ENCODE peak calls at places on chromosomes 5 and 9, in ten cellular contexts. One of them, this sample, is unnamed.

GRCh38 chr9:134378901-134379338 is 52.7 kb downstream of the RXRA start:
- DNase-seq in iPS DF 6.9: no peak
- DNase-seq in BE2C: peak; percentile 46
- DNase-seq in HepG2: no peak
- DNase-seq in effector memory CD4-positive, alpha-beta T cell: no peak
- DNase-seq in AG04450: no peak
- DNase-seq in suprapubic skin: no peak
- DNase-seq in IMR-90: peak; percentile 44
- DNase-seq in Peyer's patch: no peak
- DNase-seq in tibial nerve: no peak
- DNase-seq in this sample: peak; percentile 82

GRCh38 chr5:116577064-116577788 is 2.6 kb upstream of the SEMA6A start:
- DNase-seq in iPS DF 6.9: no peak
- DNase-seq in BE2C: no peak
- DNase-seq in HepG2: no peak
- DNase-seq in effector memory CD4-positive, alpha-beta T cell: no peak
- DNase-seq in AG04450: no peak
- DNase-seq in suprapubic skin: no peak
- DNase-seq in IMR-90: no peak
- DNase-seq in Peyer's patch: no peak
- DNase-seq in tibial nerve: no peak
- DNase-seq in this sample: no peak

GRCh38 chr5:133627180-133627579 is 14.8 kb upstream of the FSTL4 start:
- DNase-seq in iPS DF 6.9: no peak
- DNase-seq in BE2C: no peak
- DNase-seq in HepG2: no peak
- DNase-seq in effector memory CD4-positive, alpha-beta T cell: no peak
- DNase-seq in AG04450: no peak
- DNase-seq in suprapubic skin: no peak
- DNase-seq in IMR-90: no peak
- DNase-seq in Peyer's patch: no peak
- DNase-seq in tibial nerve: no peak
- DNase-seq in this sample: no peak

GRCh38 chr5:168114444-168115017 is 176.9 kb upstream of the WWC1 start:
- DNase-seq in iPS DF 6.9: peak; percentile 80
- DNase-seq in BE2C: peak; percentile 83
- DNase-seq in HepG2: peak; percentile 44
- DNase-seq in effector memory CD4-positive, alpha-beta T cell: no peak
- DNase-seq in AG04450: no peak
- DNase-seq in suprapubic skin: no peak
- DNase-seq in IMR-90: peak; percentile 14
- DNase-seq in Peyer's patch: peak; percentile 86
- DNase-seq in tibial nerve: peak; percentile 24
- DNase-seq in this sample: no peak

GRCh38 chr5:151146003-151146524 is 11.5 kb downstream of the ANXA6 start:
- DNase-seq in iPS DF 6.9: no peak
- DNase-seq in BE2C: no peak
- DNase-seq in HepG2: no peak
- DNase-seq in effector memory CD4-positive, alpha-beta T cell: no peak
- DNase-seq in AG04450: no peak
- DNase-seq in suprapubic skin: no peak
- DNase-seq in IMR-90: no peak
- DNase-seq in Peyer's patch: no peak
- DNase-seq in tibial nerve: no peak
- DNase-seq in this sample: no peak

GRCh38 chr5:15385037-15385436 is 114.9 kb upstream of the FBXL7 start:
- DNase-seq in iPS DF 6.9: no peak
- DNase-seq in BE2C: no peak
- DNase-seq in HepG2: no peak
- DNase-seq in effector memory CD4-positive, alpha-beta T cell: no peak
- DNase-seq in AG04450: no peak
- DNase-seq in suprapubic skin: no peak
- DNase-seq in IMR-90: no peak
- DNase-seq in Peyer's patch: no peak
- DNase-seq in tibial nerve: no peak
- DNase-seq in this sample: no peak

GRCh38 chr9:5493597-5494511 is 16.5 kb upstream of the PDCD1LG2 start:
- DNase-seq in iPS DF 6.9: no peak
- DNase-seq in BE2C: no peak
- DNase-seq in HepG2: no peak
- DNase-seq in effector memory CD4-positive, alpha-beta T cell: no peak
- DNase-seq in AG04450: no peak
- DNase-seq in suprapubic skin: no peak
- DNase-seq in IMR-90: peak; percentile 92
- DNase-seq in Peyer's patch: peak; percentile 55
- DNase-seq in tibial nerve: peak; percentile 54
- DNase-seq in this sample: no peak

GRCh38 chr5:77558266-77558665 is 66.2 kb upstream of the WDR41 start:
- DNase-seq in iPS DF 6.9: no peak
- DNase-seq in BE2C: peak; percentile 34
- DNase-seq in HepG2: no peak
- DNase-seq in effector memory CD4-positive, alpha-beta T cell: no peak
- DNase-seq in AG04450: no peak
- DNase-seq in suprapubic skin: no peak
- DNase-seq in IMR-90: no peak
- DNase-seq in Peyer's patch: no peak
- DNase-seq in tibial nerve: no peak
- DNase-seq in this sample: no peak

GRCh38 chr9:74107692-74108091 is 389.4 kb upstream of the RORB start:
- DNase-seq in iPS DF 6.9: no peak
- DNase-seq in BE2C: no peak
- DNase-seq in HepG2: peak; percentile 1
- DNase-seq in effector memory CD4-positive, alpha-beta T cell: no peak
- DNase-seq in AG04450: no peak
- DNase-seq in suprapubic skin: no peak
- DNase-seq in IMR-90: no peak
- DNase-seq in Peyer's patch: no peak
- DNase-seq in tibial nerve: no peak
- DNase-seq in this sample: no peak

GRCh38 chr9:74100042-74100441 is 397.1 kb upstream of the RORB start:
- DNase-seq in iPS DF 6.9: no peak
- DNase-seq in BE2C: no peak
- DNase-seq in HepG2: no peak
- DNase-seq in effector memory CD4-positive, alpha-beta T cell: no peak
- DNase-seq in AG04450: no peak
- DNase-seq in suprapubic skin: no peak
- DNase-seq in IMR-90: no peak
- DNase-seq in Peyer's patch: no peak
- DNase-seq in tibial nerve: no peak
- DNase-seq in this sample: no peak

DNA sequence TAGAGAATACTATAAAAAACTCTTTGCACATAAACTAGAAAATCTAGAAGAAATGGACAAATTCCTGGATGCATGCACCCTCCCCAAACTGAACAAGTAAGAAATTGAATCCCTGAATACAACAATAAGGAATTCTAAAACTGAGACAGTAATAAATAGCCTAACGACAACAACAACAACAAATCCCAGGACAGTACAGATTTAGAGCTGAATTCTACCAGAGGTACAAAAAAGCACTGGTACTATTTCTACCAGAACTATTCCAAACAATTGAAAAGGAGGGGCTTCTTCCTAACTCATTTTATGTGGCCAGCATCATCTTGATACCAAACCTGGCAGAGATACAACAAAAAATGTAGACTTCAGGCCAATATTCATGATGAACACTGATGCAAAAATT is 394.4 kb upstream of the RORB start:
- DNase-seq in iPS DF 6.9: no peak
- DNase-seq in BE2C: no peak
- DNase-seq in HepG2: no peak
- DNase-seq in effector memory CD4-positive, alpha-beta T cell: no peak
- DNase-seq in AG04450: no peak
- DNase-seq in suprapubic skin: no peak
- DNase-seq in IMR-90: no peak
- DNase-seq in Peyer's patch: no peak
- DNase-seq in tibial nerve: no peak
- DNase-seq in this sample: no peak
- H3K9me3 ChIP-seq in iPS DF 6.9: no peaks in the 10 kb centered on the region
- H3K9me3 ChIP-seq in BE2C: no peaks in the 10 kb centered on the region
- H3K9me3 ChIP-seq in HepG2: no peaks in the 10 kb centered on the region
- H3K9me3 ChIP-seq in effector memory CD4-positive, alpha-beta T cell: no peaks in the 10 kb centered on the region
- H3K9me3 ChIP-seq in AG04450: peaks cover 1% of the 10 kb centered on the region
- H3K9me3 ChIP-seq in suprapubic skin: peaks cover 5% of the 10 kb centered on the region
- H3K9me3 ChIP-seq in IMR-90: no peaks in the 10 kb centered on the region
- H3K9me3 ChIP-seq in Peyer's patch: no peaks in the 10 kb centered on the region
- H3K9me3 ChIP-seq in tibial nerve: no peaks in the 10 kb centered on the region
- H3K9me3 ChIP-seq in this sample: no peaks in the 10 kb centered on the region

GRCh38 chr5:93588586-93589347 is 5.7 kb downstream of the NR2F1 start:
- DNase-seq in iPS DF 6.9: no peak
- DNase-seq in BE2C: no peak
- DNase-seq in HepG2: no peak
- DNase-seq in effector memory CD4-positive, alpha-beta T cell: no peak
- DNase-seq in AG04450: no peak
- DNase-seq in suprapubic skin: no peak
- DNase-seq in IMR-90: peak; percentile 59
- DNase-seq in Peyer's patch: no peak
- DNase-seq in tibial nerve: peak; percentile 45
- DNase-seq in this sample: no peak

GRCh38 chr5:93591323-93591945 is 8.4 kb downstream of the NR2F1 start:
- DNase-seq in iPS DF 6.9: no peak
- DNase-seq in BE2C: no peak
- DNase-seq in HepG2: no peak
- DNase-seq in effector memory CD4-positive, alpha-beta T cell: no peak
- DNase-seq in AG04450: no peak
- DNase-seq in suprapubic skin: no peak
- DNase-seq in IMR-90: no peak
- DNase-seq in Peyer's patch: no peak
- DNase-seq in tibial nerve: no peak
- DNase-seq in this sample: no peak

GRCh38 chr5:93589348-93589662 is 6.3 kb downstream of the NR2F1 start:
- DNase-seq in iPS DF 6.9: no peak
- DNase-seq in BE2C: no peak
- DNase-seq in HepG2: no peak
- DNase-seq in effector memory CD4-positive, alpha-beta T cell: no peak
- DNase-seq in AG04450: no peak
- DNase-seq in suprapubic skin: no peak
- DNase-seq in IMR-90: no peak
- DNase-seq in Peyer's patch: no peak
- DNase-seq in tibial nerve: no peak
- DNase-seq in this sample: no peak

GRCh38 chr5:93589812-93590215 is 6.8 kb downstream of the NR2F1 start:
- DNase-seq in iPS DF 6.9: no peak
- DNase-seq in BE2C: no peak
- DNase-seq in HepG2: no peak
- DNase-seq in effector memory CD4-positive, alpha-beta T cell: no peak
- DNase-seq in AG04450: no peak
- DNase-seq in suprapubic skin: no peak
- DNase-seq in IMR-90: no peak
- DNase-seq in Peyer's patch: no peak
- DNase-seq in tibial nerve: no peak
- DNase-seq in this sample: no peak

DNA sequence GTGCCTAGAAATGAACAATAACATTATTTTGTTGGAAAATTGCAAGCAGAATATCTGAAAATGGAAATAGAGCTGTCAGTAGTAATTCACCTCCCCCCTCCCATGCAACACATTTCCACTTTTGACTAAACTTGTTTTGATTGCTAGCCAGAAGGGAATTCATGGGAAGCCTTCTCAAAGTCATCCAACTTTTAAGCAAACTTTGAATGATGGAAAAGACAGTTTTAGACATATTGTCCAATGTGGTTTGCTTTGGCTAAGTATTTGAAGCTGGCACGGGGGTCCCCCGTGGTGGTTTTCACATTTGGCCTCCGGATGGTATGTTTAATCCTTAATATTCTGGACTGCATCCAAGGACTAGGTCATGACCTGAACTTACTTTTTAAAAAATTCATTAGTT is 7.5 kb downstream of the NR2F1 start:
- DNase-seq in iPS DF 6.9: no peak
- DNase-seq in BE2C: no peak
- DNase-seq in HepG2: no peak
- DNase-seq in effector memory CD4-positive, alpha-beta T cell: no peak
- DNase-seq in AG04450: no peak
- DNase-seq in suprapubic skin: no peak
- DNase-seq in IMR-90: no peak
- DNase-seq in Peyer's patch: no peak
- DNase-seq in tibial nerve: no peak
- DNase-seq in this sample: no peak
- H3K27me3 ChIP-seq in iPS DF 6.9: peaks cover 88% of the 10 kb centered on the region
- H3K27me3 ChIP-seq in BE2C: no peaks in the 10 kb centered on the region
- H3K27me3 ChIP-seq in HepG2: no peaks in the 10 kb centered on the region
- H3K27me3 ChIP-seq in effector memory CD4-positive, alpha-beta T cell: peaks cover 65% of the 10 kb centered on the region
- H3K27me3 ChIP-seq in AG04450: no peaks in the 10 kb centered on the region
- H3K27me3 ChIP-seq in suprapubic skin: peaks cover 57% of the 10 kb centered on the region
- H3K27me3 ChIP-seq in IMR-90: no peaks in the 10 kb centered on the region
- H3K27me3 ChIP-seq in Peyer's patch: peaks cover 11% of the 10 kb centered on the region
- H3K27me3 ChIP-seq in tibial nerve: no peaks in the 10 kb centered on the region
- H3K27me3 ChIP-seq in this sample: no peaks in the 10 kb centered on the region

GRCh38 chr5:126430631-126431030 is 7.4 kb downstream of the GRAMD2B start:
- DNase-seq in iPS DF 6.9: no peak
- DNase-seq in BE2C: no peak
- DNase-seq in HepG2: no peak
- DNase-seq in effector memory CD4-positive, alpha-beta T cell: no peak
- DNase-seq in AG04450: no peak
- DNase-seq in suprapubic skin: no peak
- DNase-seq in IMR-90: no peak
- DNase-seq in Peyer's patch: no peak
- DNase-seq in tibial nerve: no peak
- DNase-seq in this sample: no peak
- H3K4me3 ChIP-seq in iPS DF 6.9: no peak overlapping the region
- H3K4me3 ChIP-seq in BE2C: no peak overlapping the region
- H3K4me3 ChIP-seq in HepG2: no peak overlapping the region
- H3K4me3 ChIP-seq in effector memory CD4-positive, alpha-beta T cell: no peak overlapping the region
- H3K4me3 ChIP-seq in AG04450: no peak overlapping the region
- H3K4me3 ChIP-seq in suprapubic skin: no peak overlapping the region
- H3K4me3 ChIP-seq in IMR-90: no peak overlapping the region
- H3K4me3 ChIP-seq in Peyer's patch: no peak overlapping the region
- H3K4me3 ChIP-seq in tibial nerve: no peak overlapping the region
- H3K4me3 ChIP-seq in this sample: no peak overlapping the region

GRCh38 chr5:171706736-171707440 is 78.7 kb upstream of the SMIM23 start:
- DNase-seq in iPS DF 6.9: no peak
- DNase-seq in BE2C: no peak
- DNase-seq in HepG2: no peak
- DNase-seq in effector memory CD4-positive, alpha-beta T cell: no peak
- DNase-seq in AG04450: no peak
- DNase-seq in suprapubic skin: peak; percentile 29
- DNase-seq in IMR-90: no peak
- DNase-seq in Peyer's patch: no peak
- DNase-seq in tibial nerve: no peak
- DNase-seq in this sample: no peak

GRCh38 chr5:171707441-171707790 is 78.2 kb upstream of the SMIM23 start:
- DNase-seq in iPS DF 6.9: no peak
- DNase-seq in BE2C: no peak
- DNase-seq in HepG2: no peak
- DNase-seq in effector memory CD4-positive, alpha-beta T cell: no peak
- DNase-seq in AG04450: no peak
- DNase-seq in suprapubic skin: no peak
- DNase-seq in IMR-90: no peak
- DNase-seq in Peyer's patch: no peak
- DNase-seq in tibial nerve: no peak
- DNase-seq in this sample: no peak

GRCh38 chr5:171703116-171703515 is 82.5 kb upstream of the SMIM23 start:
- DNase-seq in iPS DF 6.9: no peak
- DNase-seq in BE2C: no peak
- DNase-seq in HepG2: no peak
- DNase-seq in effector memory CD4-positive, alpha-beta T cell: no peak
- DNase-seq in AG04450: no peak
- DNase-seq in suprapubic skin: peak; percentile 43
- DNase-seq in IMR-90: no peak
- DNase-seq in Peyer's patch: no peak
- DNase-seq in tibial nerve: no peak
- DNase-seq in this sample: no peak

GRCh38 chr5:171705830-171706229 is 79.8 kb upstream of the SMIM23 start:
- DNase-seq in iPS DF 6.9: no peak
- DNase-seq in BE2C: no peak
- DNase-seq in HepG2: no peak
- DNase-seq in effector memory CD4-positive, alpha-beta T cell: no peak
- DNase-seq in AG04450: no peak
- DNase-seq in suprapubic skin: no peak
- DNase-seq in IMR-90: no peak
- DNase-seq in Peyer's patch: no peak
- DNase-seq in tibial nerve: no peak
- DNase-seq in this sample: no peak

GRCh38 chr5:171705036-171705435 is 80.6 kb upstream of the SMIM23 start:
- DNase-seq in iPS DF 6.9: no peak
- DNase-seq in BE2C: no peak
- DNase-seq in HepG2: no peak
- DNase-seq in effector memory CD4-positive, alpha-beta T cell: no peak
- DNase-seq in AG04450: no peak
- DNase-seq in suprapubic skin: peak; percentile 62
- DNase-seq in IMR-90: no peak
- DNase-seq in Peyer's patch: no peak
- DNase-seq in tibial nerve: no peak
- DNase-seq in this sample: no peak
- H3K9me3 ChIP-seq in iPS DF 6.9: no peaks in the 10 kb centered on the region
- H3K9me3 ChIP-seq in BE2C: no peaks in the 10 kb centered on the region
- H3K9me3 ChIP-seq in HepG2: no peaks in the 10 kb centered on the region
- H3K9me3 ChIP-seq in effector memory CD4-positive, alpha-beta T cell: no peaks in the 10 kb centered on the region
- H3K9me3 ChIP-seq in AG04450: peaks cover 6% of the 10 kb centered on the region
- H3K9me3 ChIP-seq in suprapubic skin: no peaks in the 10 kb centered on the region
- H3K9me3 ChIP-seq in IMR-90: no peaks in the 10 kb centered on the region
- H3K9me3 ChIP-seq in Peyer's patch: no peaks in the 10 kb centered on the region
- H3K9me3 ChIP-seq in tibial nerve: no peaks in the 10 kb centered on the region
- H3K9me3 ChIP-seq in this sample: no peaks in the 10 kb centered on the region